ENCODE peak calls at places on chromosomes 12 and 14, in four cellular contexts. X is astrocyte of the spinal cord, O is HFF-Myc, T is right lobe of liver. A is an unnamed sample.
A peak's percentile ranks its signal among the peaks of the same experiment; 100 is the strongest.

GRCh38 chr12:54383041-54383609 is 1.4 kb downstream of the ZNF385A start:
- DNase-seq in X (peak; percentile 79), O (peak; percentile 77), T (no peak), A (peak; percentile 70)

GRCh38 chr12:104166465-104166864 is 28.5 kb upstream of the NFYB start:
- DNase-seq in X (no peak), O (no peak), T (no peak), A (peak; percentile 78)

GRCh38 chr12:26369588-26369987 is 174.2 kb downstream of the SSPN start:
- DNase-seq in X (peak; percentile 83), O (peak; percentile 50), T (no peak), A (peak; percentile 83)

GRCh38 chr12:108399514-108399913 is 60.4 kb upstream of the CMKLR1 start:
- DNase-seq in X (no peak), O (peak; percentile 20), T (no peak), A (no peak)

GRCh38 chr12:14665354-14666348 is 30.7 kb downstream of the GUCY2C start:
- DNase-seq in X (no peak), O (no peak), T (no peak), A (no peak)

GRCh38 chr14:58787601-58788000 is 149.8 kb downstream of the DACT1 start:
- DNase-seq in X (no peak), O (no peak), T (no peak), A (peak; percentile 28)

GRCh38 chr14:89466460-89466859 is 49.4 kb upstream of the FOXN3 start:
- DNase-seq in X (no peak), O (no peak), T (no peak), A (no peak)

GRCh38 chr12:30450872-30451271 is 244.8 kb downstream of the IPO8 start:
- DNase-seq in X (no peak), O (no peak), T (no peak), A (peak; percentile 67)

GRCh38 chr12:80195143-80195726 is 95.9 kb downstream of the OTOGL start:
- DNase-seq in X (peak; percentile 74), O (peak; percentile 31), T (no peak), A (peak; percentile 87)
- TF ChIP-seq CTCF in X (peak; percentile 85), O (peak; percentile 73), T (peak; percentile 29), A (peak; percentile 86)

GRCh38 chr14:64708148-64709004 is 4.2 kb downstream of the PLEKHG3 start:
- DNase-seq in X (no peak), O (no peak), T (peak; percentile 53), A (no peak)
- H3K4me3 ChIP-seq in X (no peak overlapping the region), O (no peak overlapping the region), T (no peak overlapping the region), A (no peak overlapping the region)

DNA sequence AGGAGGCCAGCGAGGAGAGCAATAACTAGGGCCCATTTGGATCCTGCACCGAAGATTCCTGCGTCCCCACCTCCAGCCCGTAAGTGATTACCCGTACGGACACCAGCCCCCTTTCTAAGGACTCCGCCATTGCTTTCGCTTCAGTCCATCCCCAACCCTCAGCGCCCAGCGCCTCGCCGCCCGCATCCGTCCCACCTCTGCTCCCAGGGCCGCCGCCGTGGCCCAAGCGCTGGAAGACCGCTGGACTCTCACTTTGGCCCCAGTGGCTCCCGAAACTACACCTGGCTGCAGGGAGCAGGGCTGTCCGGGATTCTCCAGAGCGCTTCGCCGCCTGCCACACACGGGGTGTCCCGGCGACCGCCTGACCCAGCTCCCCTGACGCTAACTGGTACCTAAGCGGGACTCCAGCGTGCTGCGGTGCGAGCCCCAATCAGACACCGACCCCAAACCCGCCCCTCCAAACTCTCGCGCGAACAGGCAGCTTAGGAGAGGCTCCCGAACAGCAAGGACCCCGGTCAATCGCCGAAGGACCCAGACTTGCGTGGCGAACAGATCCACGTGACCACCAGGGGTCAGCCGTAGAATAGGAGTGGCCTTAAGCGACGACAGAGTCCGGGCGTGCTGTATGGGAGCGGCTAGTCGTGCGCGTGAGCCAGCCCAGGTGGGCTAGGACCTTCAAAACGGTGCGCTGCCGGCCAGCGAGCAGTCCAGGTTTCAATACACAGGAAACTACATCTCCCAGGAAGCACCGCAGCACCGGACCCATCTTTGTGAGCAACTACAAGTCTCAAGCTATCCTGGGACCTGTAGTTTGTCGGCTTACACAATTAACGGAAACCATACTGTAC is at the start of gene CNPY2:
- DNase-seq in X (peak; percentile 98), O (peak; percentile 94), T (peak; percentile 98), A (peak; percentile 96)
- TF ChIP-seq CTCF in X (no peak), O (no peak), T (peak; percentile 5), A (no peak)

GRCh38 chr12:12685305-12685704 is 10.7 kb downstream of the GPR19 start:
- DNase-seq in X (no peak), O (no peak), T (no peak), A (no peak)

GRCh38 chr12:12684375-12685106 is 11.4 kb downstream of the GPR19 start:
- DNase-seq in X (peak; percentile 44), O (no peak), T (no peak), A (peak; percentile 58)

GRCh38 chr12:12682284-12682683 is 13.7 kb downstream of the GPR19 start:
- DNase-seq in X (no peak), O (no peak), T (no peak), A (no peak)

GRCh38 chr12:12683725-12684124 is 12.3 kb downstream of the GPR19 start:
- DNase-seq in X (no peak), O (no peak), T (no peak), A (no peak)

GRCh38 chr12:12683298-12683697 is 12.7 kb downstream of the GPR19 start:
- DNase-seq in X (no peak), O (no peak), T (no peak), A (no peak)
- H3K4me3 ChIP-seq in X (no peak overlapping the region), O (no peak overlapping the region), T (no peak overlapping the region), A (no peak overlapping the region)

GRCh38 chr12:92111256-92111655 is 34.4 kb downstream of the BTG1 start:
- DNase-seq in X (no peak), O (no peak), T (no peak), A (no peak)
- TF ChIP-seq CTCF in X (no peak), O (no peak), T (no peak), A (no peak)

GRCh38 chr12:80862606-80863005 is 75.1 kb downstream of the LIN7A start:
- DNase-seq in X (peak; percentile 21), O (no peak), T (no peak), A (peak; percentile 16)

GRCh38 chr12:80860206-80860605 is 77.5 kb downstream of the LIN7A start:
- DNase-seq in X (no peak), O (no peak), T (no peak), A (no peak)

GRCh38 chr12:80860928-80861327 is 76.8 kb downstream of the LIN7A start:
- DNase-seq in X (no peak), O (no peak), T (no peak), A (no peak)

GRCh38 chr12:80864046-80864735 is 73.5 kb downstream of the LIN7A start:
- DNase-seq in X (no peak), O (no peak), T (no peak), A (peak; percentile 21)

DNA sequence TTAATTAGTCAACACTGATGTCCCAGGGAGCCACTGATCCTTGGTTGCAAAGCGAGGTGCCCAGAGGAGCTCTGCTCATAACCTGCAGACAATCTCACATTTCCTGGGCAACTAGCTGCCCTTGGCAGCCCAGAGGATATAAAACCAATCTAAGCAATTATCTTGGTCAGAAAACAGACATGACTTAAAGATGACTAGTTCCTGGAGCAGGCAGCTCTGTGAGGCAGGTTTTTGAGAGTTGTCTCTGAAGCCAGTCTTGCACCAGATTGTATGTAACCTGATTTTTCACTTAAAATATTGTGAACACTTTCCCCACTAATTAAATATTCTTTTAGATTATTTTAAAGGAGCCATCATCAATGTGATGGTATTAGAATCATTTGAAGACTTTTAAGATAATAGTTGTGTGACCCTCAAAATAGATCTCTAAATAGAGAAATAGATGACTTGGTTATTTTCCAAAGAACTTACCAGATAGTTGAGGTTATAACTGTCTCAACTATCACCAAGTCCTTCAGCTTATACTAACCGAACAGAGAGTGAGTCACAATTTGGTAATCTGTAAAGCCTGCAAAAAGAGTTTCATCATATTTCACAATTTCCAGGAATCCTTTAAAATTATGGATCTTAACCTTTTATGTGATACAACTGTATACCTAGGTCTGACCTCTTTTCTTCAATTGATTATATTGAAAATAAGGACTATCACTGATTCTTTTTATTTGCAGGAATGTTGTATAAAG is 75.9 kb downstream of the LIN7A start:
- DNase-seq in X (peak; percentile 35), O (no peak), T (no peak), A (peak; percentile 60)
- H3K4me3 ChIP-seq in X (no peak overlapping the region), O (no peak overlapping the region), T (no peak overlapping the region), A (no peak overlapping the region)

GRCh38 chr12:7376196-7376595 is 67.8 kb downstream of the CD163L1 start:
- DNase-seq in X (no peak), O (peak; percentile 10), T (no peak), A (peak; percentile 73)

GRCh38 chr12:7369274-7369729 is 65.4 kb downstream of the ACSM4 start:
- DNase-seq in X (no peak), O (peak; percentile 16), T (no peak), A (no peak)

GRCh38 chr12:7375145-7375543 is 68.8 kb downstream of the CD163L1 start:
- DNase-seq in X (no peak), O (no peak), T (no peak), A (no peak)

GRCh38 chr12:7373226-7373625 is 69.4 kb downstream of the ACSM4 start:
- DNase-seq in X (no peak), O (no peak), T (no peak), A (no peak)

GRCh38 chr12:7374423-7375144 is 69.4 kb downstream of the CD163L1 start:
- DNase-seq in X (peak; percentile 8), O (no peak), T (peak; percentile 81), A (peak; percentile 17)
- TF ChIP-seq CTCF in X (peak; percentile 69), O (peak; percentile 64), T (peak; percentile 65), A (peak; percentile 48)

GRCh38 chr12:22625671-22626251 is 790 bp downstream of the ETNK1 start:
- DNase-seq in X (peak; percentile 45), O (peak; percentile 17), T (peak; percentile 61), A (peak; percentile 36)

GRCh38 chr12:22626429-22626828 is 1.5 kb downstream of the ETNK1 start:
- DNase-seq in X (peak; percentile 34), O (no peak), T (no peak), A (peak; percentile 38)

GRCh38 chr12:22627351-22627750 is 2.4 kb downstream of the ETNK1 start:
- DNase-seq in X (peak; percentile 5), O (no peak), T (no peak), A (peak; percentile 11)

GRCh38 chr12:22624908-22625646 is at the start of gene ETNK1:
- DNase-seq in X (peak; percentile 94), O (peak; percentile 47), T (peak; percentile 97), A (peak; percentile 89)

DNA sequence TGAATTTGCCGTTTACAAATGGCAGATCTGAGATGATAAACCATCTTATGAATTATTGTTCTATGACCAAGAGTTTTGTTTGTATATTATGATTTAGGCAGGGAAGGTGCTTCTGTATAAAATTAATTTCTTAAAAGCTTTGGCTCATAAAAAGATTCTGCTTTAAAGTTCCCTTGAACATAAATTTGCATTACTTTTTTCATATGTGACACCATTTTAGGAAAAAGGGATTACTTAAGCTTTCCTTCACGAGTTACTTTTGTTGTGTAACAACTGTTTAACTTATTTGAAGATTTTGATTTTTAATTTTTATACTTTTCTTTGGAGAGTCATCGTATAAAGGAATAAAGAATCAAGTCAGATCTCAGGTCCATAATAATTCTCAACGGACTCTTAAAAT is 3.3 kb downstream of the ETNK1 start:
- DNase-seq in X (no peak), O (no peak), T (no peak), A (peak; percentile 6)
- H3K4me3 ChIP-seq in X (no peak overlapping the region), O (peak overlapping the region; percentile 97), T (no peak overlapping the region), A (peak overlapping the region; percentile 38)